ENCODE peak calls at places on chromosomes 7 and 10, in seven cellular contexts. O is GM23248, B is RWPE1, Q is A549, L is pancreas, Y is psoas muscle, G is fibroblast of lung. V is an unnamed sample.

GRCh38 chr7:115679976-115680375 is 350.6 kb downstream of the TFEC start:
- DNase-seq in O (peak), B (peak), Q (no peak), L (no peak), Y (no peak), G (peak), V (no peak)

GRCh38 chr7:92835851-92836488 is 403 bp downstream of the CDK6 start:
- DNase-seq in O (peak), B (peak), Q (peak), L (peak), Y (peak), G (peak), V (no peak)

GRCh38 chr7:23600251-23600650 is 3.1 kb downstream of the CCDC126 start:
- DNase-seq in O (peak), B (no peak), Q (no peak), L (no peak), Y (no peak), G (no peak), V (no peak)

GRCh38 chr7:131765575-131765974 is 209.1 kb upstream of the PODXL start:
- DNase-seq in O (no peak), B (no peak), Q (no peak), L (no peak), Y (no peak), G (no peak), V (no peak)

GRCh38 chr10:43436291-43437140 is at the start of gene ZNF487:
- DNase-seq in O (peak), B (peak), Q (peak), L (peak), Y (peak), G (peak), V (peak)

GRCh38 chr10:43453266-43453831 is 16.4 kb downstream of the ZNF487 start:
- DNase-seq in O (peak), B (no peak), Q (no peak), L (no peak), Y (no peak), G (no peak), V (no peak)

GRCh38 chr7:13800694-13801448 is 188.6 kb downstream of the ETV1 start:
- DNase-seq in O (peak), B (peak), Q (no peak), L (no peak), Y (no peak), G (peak), V (no peak)

GRCh38 chr10:91908358-91909177 is 718 bp downstream of the FGFBP3 start:
- DNase-seq in O (peak), B (peak), Q (peak), L (peak), Y (peak), G (peak), V (peak)

GRCh38 chr7:152871005-152871677 is 111.6 kb downstream of the ACTR3B start:
- DNase-seq in O (no peak), B (no peak), Q (no peak), L (peak), Y (no peak), G (no peak), V (no peak)

GRCh38 chr10:1364151-1364910 is 308.1 kb downstream of the WDR37 start:
- DNase-seq in O (no peak), B (peak), Q (no peak), L (no peak), Y (no peak), G (no peak), V (no peak)

GRCh38 chr10:86178401-86179142 is 188.0 kb downstream of the GRID1 start:
- DNase-seq in O (peak), B (peak), Q (peak), L (no peak), Y (no peak), G (no peak), V (no peak)

GRCh38 chr7:45111298-45112223 is at the start of gene TBRG4:
- DNase-seq in O (peak), B (peak), Q (peak), L (peak), Y (peak), G (peak), V (peak)

GRCh38 chr10:74988787-74989574 is 122.5 kb upstream of the SAMD8 start:
- DNase-seq in O (peak), B (peak), Q (no peak), L (no peak), Y (no peak), G (no peak), V (no peak)

DNA sequence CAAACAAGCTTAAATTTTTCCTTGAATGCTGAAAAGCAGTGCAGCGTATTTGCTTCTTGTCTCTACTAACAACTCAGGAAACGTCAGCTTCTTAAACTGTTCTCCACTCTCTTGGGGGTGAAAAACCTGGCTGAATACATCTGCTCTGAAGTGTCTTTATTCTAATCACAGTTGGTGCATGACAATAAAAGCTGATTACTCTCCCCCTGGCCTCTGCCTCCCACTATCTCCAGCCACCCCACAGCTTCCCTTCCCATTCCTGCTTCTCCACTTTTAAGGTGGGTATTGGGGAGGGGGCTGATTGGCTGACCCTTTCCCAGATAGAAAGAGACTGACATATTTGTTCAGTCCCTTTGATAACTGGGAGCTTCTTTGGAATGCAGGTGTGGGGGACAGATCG is 456.0 kb downstream of the SORCS1 start:
- DNase-seq in O (no peak), B (no peak), Q (no peak), L (no peak), Y (no peak), G (no peak), V (no peak)
- H3K27ac ChIP-seq in O (no peak), B (no peak), Q (no peak), L (no peak), Y (no peak), G (no peak), V (no peak)

DNA sequence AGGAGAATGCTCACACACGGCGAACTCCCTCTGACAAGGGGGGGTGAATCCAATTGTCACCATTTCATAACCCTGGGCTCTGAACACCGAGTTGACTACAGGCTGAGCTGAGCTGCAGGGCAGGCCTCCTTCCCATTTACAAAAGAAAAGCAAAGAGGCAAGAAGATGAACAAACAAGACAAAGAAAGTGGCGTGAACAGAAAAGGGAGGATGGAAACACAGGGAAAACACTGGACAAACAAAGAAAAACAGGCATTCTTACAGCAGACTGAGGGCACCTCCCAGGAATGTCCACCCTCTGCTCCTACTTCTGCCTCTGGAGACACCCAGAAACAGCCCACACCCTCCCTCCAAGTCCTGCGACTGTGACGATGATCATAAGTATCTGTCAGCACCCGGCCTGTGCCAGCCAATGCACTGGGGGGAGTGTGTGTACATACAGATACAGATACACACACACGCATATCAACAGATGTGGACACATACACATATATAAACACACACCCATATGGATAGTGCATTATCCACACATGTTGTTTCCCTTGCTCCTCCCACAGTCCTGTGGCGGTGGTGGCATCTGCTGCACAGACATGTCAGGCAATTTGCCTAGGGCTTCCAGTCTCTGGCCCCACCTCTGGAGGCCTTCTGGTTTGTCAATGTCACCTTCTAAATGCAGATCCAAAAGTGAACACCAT is 66.2 kb downstream of the FAM53B start:
- DNase-seq in O (peak), B (no peak), Q (no peak), L (peak), Y (peak), G (peak), V (no peak)
- H3K27ac ChIP-seq in O (peak), B (peak), Q (no peak), L (no peak), Y (peak), G (no peak), V (peak)

DNA sequence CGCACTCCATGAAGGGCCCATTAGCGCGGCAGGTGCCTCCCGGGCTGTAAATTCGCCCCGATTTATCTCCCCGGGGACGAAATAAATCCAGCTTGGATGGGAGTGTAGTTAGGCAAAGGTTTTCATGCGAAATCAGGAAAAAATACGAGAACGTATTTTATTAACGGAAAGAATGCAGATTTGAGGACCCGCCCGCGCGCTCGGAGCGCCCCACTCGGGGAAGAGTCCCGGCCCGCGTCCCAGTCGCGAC is 257 bp upstream of the NKX6-2 start:
- DNase-seq in O (no peak), B (no peak), Q (no peak), L (no peak), Y (no peak), G (no peak), V (no peak)
- H3K27ac ChIP-seq in O (no peak), B (no peak), Q (no peak), L (no peak), Y (no peak), G (no peak), V (peak)

GRCh38 chr10:99537381-99538286 is 4.9 kb downstream of the NKX2-3 start:
- DNase-seq in O (no peak), B (no peak), Q (no peak), L (no peak), Y (no peak), G (no peak), V (no peak)
- H3K27ac ChIP-seq in O (no peak), B (no peak), Q (no peak), L (no peak), Y (no peak), G (no peak), V (no peak)

DNA sequence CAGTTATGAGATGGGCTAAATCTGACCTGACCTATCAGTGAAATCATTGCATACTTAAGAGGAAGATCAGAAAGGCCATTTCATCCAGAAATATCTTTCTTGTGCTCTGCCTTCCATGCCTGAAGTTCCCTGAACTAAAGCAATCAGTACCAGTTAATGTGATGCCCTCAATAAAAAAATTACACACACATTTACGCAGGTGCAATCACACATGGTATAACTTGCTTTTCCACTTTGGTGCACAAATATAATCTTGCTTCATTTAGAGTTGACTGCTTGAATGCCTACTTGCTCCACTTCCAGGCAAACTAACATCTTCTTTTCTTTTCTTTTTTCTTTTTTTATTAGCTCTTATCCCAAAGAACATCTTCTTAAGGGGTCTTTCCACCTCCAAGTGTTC is 58.3 kb upstream of the KIF5B start:
- DNase-seq in O (no peak), B (no peak), Q (no peak), L (no peak), Y (no peak), G (no peak), V (no peak)
- H3K27ac ChIP-seq in O (no peak), B (no peak), Q (no peak), L (no peak), Y (no peak), G (no peak), V (no peak)

GRCh38 chr7:27171636-27172387 is 2.3 kb downstream of the HOXA10 start:
- DNase-seq in O (peak), B (no peak), Q (no peak), L (no peak), Y (no peak), G (no peak), V (no peak)

GRCh38 chr7:27174077-27175004 is at the start of gene HOXA10:
- DNase-seq in O (peak), B (no peak), Q (no peak), L (peak), Y (no peak), G (no peak), V (no peak)

GRCh38 chr7:27172388-27172774 is 1.7 kb downstream of the HOXA10 start:
- DNase-seq in O (peak), B (no peak), Q (no peak), L (peak), Y (no peak), G (no peak), V (no peak)

GRCh38 chr7:27173412-27174076 is 576 bp downstream of the HOXA10 start:
- DNase-seq in O (peak), B (no peak), Q (no peak), L (peak), Y (no peak), G (no peak), V (no peak)

DNA sequence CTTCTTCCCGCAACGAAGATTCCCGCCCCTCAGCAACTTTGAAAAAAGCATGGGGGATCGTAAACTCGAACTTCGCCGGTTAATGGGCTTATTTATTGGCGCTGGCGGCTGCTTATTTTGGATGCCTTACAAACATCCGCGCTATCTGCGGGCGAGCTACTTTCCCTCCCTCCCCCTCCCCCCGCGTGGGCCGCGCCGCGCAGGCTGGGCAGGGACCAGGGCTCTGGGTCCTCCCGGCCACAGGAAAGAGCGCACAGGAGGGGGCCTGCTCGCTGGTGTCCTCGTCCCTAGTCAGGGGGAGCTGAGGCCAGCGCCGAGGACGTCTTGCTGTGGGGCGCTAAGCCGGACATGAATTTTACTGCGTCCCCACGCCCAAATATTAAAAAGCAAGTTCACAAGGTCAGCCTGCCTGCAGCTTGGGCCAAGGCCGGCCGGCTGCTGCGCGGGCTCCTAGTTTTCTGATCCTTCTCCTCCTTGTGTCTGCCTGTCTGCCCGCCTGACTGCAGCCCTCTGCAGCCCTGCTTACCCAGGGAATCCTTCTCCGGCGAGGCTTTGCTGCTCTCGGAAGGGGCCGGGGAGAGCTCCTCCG is 1.2 kb downstream of the HOXA10 start:
- DNase-seq in O (peak), B (no peak), Q (no peak), L (peak), Y (no peak), G (no peak), V (no peak)
- H3K27ac ChIP-seq in O (peak), B (peak), Q (peak), L (no peak), Y (peak), G (no peak), V (no peak)

DNA sequence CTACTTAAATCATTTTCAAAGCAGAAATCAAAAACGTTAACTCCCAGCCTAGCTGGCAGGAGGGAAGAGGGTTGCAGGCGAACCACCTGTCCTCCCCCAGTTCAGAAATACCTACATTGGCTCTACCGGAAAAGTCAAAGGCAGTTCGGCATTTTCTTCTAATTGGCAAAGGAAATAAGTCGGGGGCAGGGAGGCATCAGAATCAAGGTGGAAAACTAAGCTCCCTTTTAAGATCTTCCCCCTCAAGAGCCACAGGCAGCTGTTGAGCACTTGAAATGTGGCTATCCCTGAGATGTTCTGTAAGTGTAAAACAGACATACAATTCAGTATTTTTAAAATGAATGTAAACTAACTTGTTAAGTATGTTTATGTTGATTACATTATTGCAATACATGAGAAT is 957 bp upstream of the ELMO1 start:
- DNase-seq in O (no peak), B (no peak), Q (no peak), L (no peak), Y (no peak), G (no peak), V (no peak)
- H3K27ac ChIP-seq in O (no peak), B (no peak), Q (no peak), L (no peak), Y (no peak), G (no peak), V (peak)